ENCODE peak calls at places on chromosome 11, in eight cellular contexts. One of them, this sample, is unnamed.

GRCh38 chr11:1220941-1221721 is 1.7 kb upstream of the MUC5B start:
- DNase-seq in heart right ventricle: no peak
- DNase-seq in upper lobe of right lung: peak; percentile 61
- DNase-seq in colonic mucosa: peak; percentile 32
- DNase-seq in uterus: no peak
- DNase-seq in WERI-Rb-1: no peak
- DNase-seq in neural progenitor cell: no peak
- DNase-seq in HepG2: no peak
- DNase-seq in this sample: no peak

GRCh38 chr11:127919206-127920000 is 668.0 kb downstream of the ETS1 start:
- DNase-seq in heart right ventricle: no peak
- DNase-seq in upper lobe of right lung: no peak
- DNase-seq in colonic mucosa: no peak
- DNase-seq in uterus: no peak
- DNase-seq in WERI-Rb-1: no peak
- DNase-seq in neural progenitor cell: no peak
- DNase-seq in HepG2: no peak
- DNase-seq in this sample: no peak

GRCh38 chr11:119666463-119667131 is 62.4 kb downstream of the NECTIN1 start:
- DNase-seq in heart right ventricle: peak; percentile 77
- DNase-seq in upper lobe of right lung: peak; percentile 89
- DNase-seq in colonic mucosa: peak; percentile 81
- DNase-seq in uterus: peak; percentile 77
- DNase-seq in WERI-Rb-1: peak; percentile 75
- DNase-seq in neural progenitor cell: peak; percentile 88
- DNase-seq in HepG2: peak; percentile 63
- DNase-seq in this sample: peak; percentile 81

GRCh38 chr11:70672991-70673670 is 274.8 kb downstream of the CTTN start:
- DNase-seq in heart right ventricle: no peak
- DNase-seq in upper lobe of right lung: no peak
- DNase-seq in colonic mucosa: no peak
- DNase-seq in uterus: no peak
- DNase-seq in WERI-Rb-1: no peak
- DNase-seq in neural progenitor cell: no peak
- DNase-seq in HepG2: no peak
- DNase-seq in this sample: no peak

GRCh38 chr11:125320347-125321122 is 156.0 kb downstream of the PKNOX2 start:
- DNase-seq in heart right ventricle: no peak
- DNase-seq in upper lobe of right lung: no peak
- DNase-seq in colonic mucosa: no peak
- DNase-seq in uterus: no peak
- DNase-seq in WERI-Rb-1: no peak
- DNase-seq in neural progenitor cell: no peak
- DNase-seq in HepG2: no peak
- DNase-seq in this sample: no peak

GRCh38 chr11:74283580-74284180 is 27.8 kb downstream of the P4HA3 start:
- DNase-seq in heart right ventricle: no peak
- DNase-seq in upper lobe of right lung: no peak
- DNase-seq in colonic mucosa: no peak
- DNase-seq in uterus: no peak
- DNase-seq in WERI-Rb-1: no peak
- DNase-seq in neural progenitor cell: no peak
- DNase-seq in HepG2: no peak
- DNase-seq in this sample: no peak

GRCh38 chr11:119993732-119994131 is 144.2 kb downstream of the TRIM29 start:
- DNase-seq in heart right ventricle: no peak
- DNase-seq in upper lobe of right lung: no peak
- DNase-seq in colonic mucosa: peak; percentile 22
- DNase-seq in uterus: no peak
- DNase-seq in WERI-Rb-1: peak; percentile 77
- DNase-seq in neural progenitor cell: no peak
- DNase-seq in HepG2: no peak
- DNase-seq in this sample: no peak

GRCh38 chr11:122897606-122898210 is 15.1 kb downstream of the JHY start:
- DNase-seq in heart right ventricle: no peak
- DNase-seq in upper lobe of right lung: no peak
- DNase-seq in colonic mucosa: no peak
- DNase-seq in uterus: no peak
- DNase-seq in WERI-Rb-1: no peak
- DNase-seq in neural progenitor cell: no peak
- DNase-seq in HepG2: no peak
- DNase-seq in this sample: no peak

GRCh38 chr11:59223611-59224010 is 10.9 kb upstream of the MPEG1 start:
- DNase-seq in heart right ventricle: no peak
- DNase-seq in upper lobe of right lung: no peak
- DNase-seq in colonic mucosa: no peak
- DNase-seq in uterus: no peak
- DNase-seq in WERI-Rb-1: no peak
- DNase-seq in neural progenitor cell: no peak
- DNase-seq in HepG2: no peak
- DNase-seq in this sample: no peak
- H3K4me3 ChIP-seq in heart right ventricle: no peak overlapping the region
- H3K4me3 ChIP-seq in upper lobe of right lung: no peak overlapping the region
- H3K4me3 ChIP-seq in colonic mucosa: no peak overlapping the region
- H3K4me3 ChIP-seq in uterus: no peak overlapping the region
- H3K4me3 ChIP-seq in WERI-Rb-1: no peak overlapping the region
- H3K4me3 ChIP-seq in neural progenitor cell: no peak overlapping the region
- H3K4me3 ChIP-seq in HepG2: no peak overlapping the region
- H3K4me3 ChIP-seq in this sample: no peak overlapping the region

DNA sequence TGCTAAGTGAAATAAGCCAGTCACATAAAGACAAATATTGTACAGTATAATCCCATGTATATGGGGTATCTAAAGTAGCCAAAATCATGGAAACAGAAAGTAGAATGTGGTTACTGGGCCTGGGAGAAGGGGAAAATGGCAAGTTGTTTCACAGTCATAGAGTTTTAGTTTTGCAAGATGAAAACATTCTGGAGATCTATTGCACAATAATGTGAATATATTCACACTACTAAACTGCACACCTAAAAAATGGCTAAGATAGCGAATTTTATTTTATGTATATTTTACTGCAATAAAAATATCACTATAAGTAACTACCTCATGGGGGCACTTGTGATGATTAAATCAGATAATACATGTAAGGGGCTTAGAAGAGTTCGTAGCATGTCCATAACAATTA is 72.0 kb upstream of the ARHGAP32 start:
- DNase-seq in heart right ventricle: no peak
- DNase-seq in upper lobe of right lung: no peak
- DNase-seq in colonic mucosa: no peak
- DNase-seq in uterus: no peak
- DNase-seq in WERI-Rb-1: no peak
- DNase-seq in neural progenitor cell: no peak
- DNase-seq in HepG2: no peak
- DNase-seq in this sample: no peak
- H3K27ac ChIP-seq in heart right ventricle: no peak overlapping the region
- H3K27ac ChIP-seq in upper lobe of right lung: no peak overlapping the region
- H3K27ac ChIP-seq in colonic mucosa: no peak overlapping the region
- H3K27ac ChIP-seq in uterus: no peak overlapping the region
- H3K27ac ChIP-seq in WERI-Rb-1: no peak overlapping the region
- H3K27ac ChIP-seq in neural progenitor cell: no peak overlapping the region
- H3K27ac ChIP-seq in HepG2: no peak overlapping the region
- H3K27ac ChIP-seq in this sample: no peak overlapping the region

GRCh38 chr11:66002648-66003225 is 434 bp downstream of the BANF1 start:
- DNase-seq in heart right ventricle: peak; percentile 48
- DNase-seq in upper lobe of right lung: no peak
- DNase-seq in colonic mucosa: peak; percentile 67
- DNase-seq in uterus: peak; percentile 63
- DNase-seq in WERI-Rb-1: peak; percentile 42
- DNase-seq in neural progenitor cell: no peak
- DNase-seq in HepG2: peak; percentile 45
- DNase-seq in this sample: peak; percentile 50
- TF ChIP-seq CTCF in heart right ventricle: peak; percentile 48
- TF ChIP-seq CTCF in upper lobe of right lung: peak; percentile 12
- TF ChIP-seq CTCF in colonic mucosa: no peak
- TF ChIP-seq CTCF in uterus: peak; percentile 17
- TF ChIP-seq CTCF in WERI-Rb-1: peak; percentile 27
- TF ChIP-seq CTCF in neural progenitor cell: no peak
- TF ChIP-seq CTCF in HepG2: peak; percentile 33
- TF ChIP-seq CTCF in this sample: peak; percentile 17

GRCh38 chr11:86124251-86125233 is 55.7 kb upstream of the PICALM start:
- DNase-seq in heart right ventricle: no peak
- DNase-seq in upper lobe of right lung: no peak
- DNase-seq in colonic mucosa: no peak
- DNase-seq in uterus: no peak
- DNase-seq in WERI-Rb-1: no peak
- DNase-seq in neural progenitor cell: no peak
- DNase-seq in HepG2: peak; percentile 76
- DNase-seq in this sample: no peak
- H3K4me3 ChIP-seq in heart right ventricle: no peak overlapping the region
- H3K4me3 ChIP-seq in upper lobe of right lung: no peak overlapping the region
- H3K4me3 ChIP-seq in colonic mucosa: no peak overlapping the region
- H3K4me3 ChIP-seq in uterus: no peak overlapping the region
- H3K4me3 ChIP-seq in WERI-Rb-1: no peak overlapping the region
- H3K4me3 ChIP-seq in neural progenitor cell: no peak overlapping the region
- H3K4me3 ChIP-seq in HepG2: no peak overlapping the region
- H3K4me3 ChIP-seq in this sample: no peak overlapping the region

GRCh38 chr11:102600666-102601065 is 24.5 kb downstream of the MMP20 start:
- DNase-seq in heart right ventricle: no peak
- DNase-seq in upper lobe of right lung: no peak
- DNase-seq in colonic mucosa: no peak
- DNase-seq in uterus: no peak
- DNase-seq in WERI-Rb-1: no peak
- DNase-seq in neural progenitor cell: no peak
- DNase-seq in HepG2: peak; percentile 36
- DNase-seq in this sample: no peak
- H3K27ac ChIP-seq in heart right ventricle: no peak overlapping the region
- H3K27ac ChIP-seq in upper lobe of right lung: no peak overlapping the region
- H3K27ac ChIP-seq in colonic mucosa: no peak overlapping the region
- H3K27ac ChIP-seq in uterus: peak overlapping the region; percentile 78
- H3K27ac ChIP-seq in WERI-Rb-1: no peak overlapping the region
- H3K27ac ChIP-seq in neural progenitor cell: no peak overlapping the region
- H3K27ac ChIP-seq in HepG2: peak overlapping the region; percentile 71
- H3K27ac ChIP-seq in this sample: no peak overlapping the region

DNA sequence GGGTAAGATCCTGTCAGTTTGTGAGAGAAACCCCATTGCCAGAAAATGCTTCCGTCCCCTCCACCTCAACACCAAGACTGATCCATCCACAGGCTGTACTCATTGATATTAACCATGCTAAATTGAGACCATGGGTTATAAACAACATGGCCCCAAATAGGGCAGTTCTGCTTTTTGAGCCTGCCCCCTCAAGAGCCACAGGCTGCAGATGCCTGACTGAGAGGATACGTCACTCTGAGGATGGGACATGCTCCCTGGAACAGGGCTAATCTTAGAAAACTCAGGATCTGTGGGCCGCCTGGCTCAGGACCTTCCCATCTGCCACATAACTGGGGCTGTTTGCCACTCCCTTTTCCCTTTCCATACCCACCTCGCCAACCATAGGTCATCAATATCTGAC is 99.8 kb downstream of the MICAL2 start:
- DNase-seq in heart right ventricle: no peak
- DNase-seq in upper lobe of right lung: no peak
- DNase-seq in colonic mucosa: no peak
- DNase-seq in uterus: no peak
- DNase-seq in WERI-Rb-1: no peak
- DNase-seq in neural progenitor cell: no peak
- DNase-seq in HepG2: no peak
- DNase-seq in this sample: no peak
- TF ChIP-seq CTCF in heart right ventricle: no peak
- TF ChIP-seq CTCF in upper lobe of right lung: no peak
- TF ChIP-seq CTCF in colonic mucosa: no peak
- TF ChIP-seq CTCF in uterus: no peak
- TF ChIP-seq CTCF in WERI-Rb-1: no peak
- TF ChIP-seq CTCF in neural progenitor cell: no peak
- TF ChIP-seq CTCF in HepG2: no peak
- TF ChIP-seq CTCF in this sample: no peak

This sample was measured in left ventricle myocardium inferior.